ENCODE peak calls at places on chromosome 6, in five cellular contexts. One of them, this sample, is unnamed.

GRCh38 chr6:58113960-58114359 is 796.5 kb downstream of the PRIM2 start:
- DNase-seq in breast epithelium: no peak
- DNase-seq in dorsolateral prefrontal cortex: no peak
- DNase-seq in GM12864: no peak
- DNase-seq in A549: no peak
- DNase-seq in this sample: no peak

GRCh38 chr6:133761706-133762105 is 127.2 kb upstream of the TCF21 start:
- DNase-seq in breast epithelium: no peak
- DNase-seq in dorsolateral prefrontal cortex: no peak
- DNase-seq in GM12864: no peak
- DNase-seq in A549: no peak
- DNase-seq in this sample: no peak

GRCh38 chr6:125480571-125480970 is 178.8 kb upstream of the HDDC2 start:
- DNase-seq in breast epithelium: no peak
- DNase-seq in dorsolateral prefrontal cortex: no peak
- DNase-seq in GM12864: no peak
- DNase-seq in A549: no peak
- DNase-seq in this sample: no peak

GRCh38 chr6:100116409-100117194 is 122.6 kb upstream of the MCHR2 start:
- DNase-seq in breast epithelium: no peak
- DNase-seq in dorsolateral prefrontal cortex: no peak
- DNase-seq in GM12864: no peak
- DNase-seq in A549: peak
- DNase-seq in this sample: peak

GRCh38 chr6:56524891-56525703 is 117.6 kb downstream of the DST start:
- DNase-seq in breast epithelium: no peak
- DNase-seq in dorsolateral prefrontal cortex: no peak
- DNase-seq in GM12864: no peak
- DNase-seq in A549: peak
- DNase-seq in this sample: no peak

GRCh38 chr6:107716688-107717089 is 107.4 kb downstream of the SCML4 start:
- DNase-seq in breast epithelium: no peak
- DNase-seq in dorsolateral prefrontal cortex: no peak
- DNase-seq in GM12864: peak
- DNase-seq in A549: peak
- DNase-seq in this sample: peak

GRCh38 chr6:125279961-125280360 is 21.8 kb downstream of the HDDC2 start:
- DNase-seq in breast epithelium: no peak
- DNase-seq in dorsolateral prefrontal cortex: no peak
- DNase-seq in GM12864: no peak
- DNase-seq in A549: no peak
- DNase-seq in this sample: no peak

GRCh38 chr6:161242779-161243693 is 30.8 kb downstream of the AGPAT4 start:
- DNase-seq in breast epithelium: no peak
- DNase-seq in dorsolateral prefrontal cortex: peak
- DNase-seq in GM12864: no peak
- DNase-seq in A549: no peak
- DNase-seq in this sample: no peak

GRCh38 chr6:34934516-34934915 is 45.5 kb downstream of the ANKS1A start:
- DNase-seq in breast epithelium: peak
- DNase-seq in dorsolateral prefrontal cortex: no peak
- DNase-seq in GM12864: no peak
- DNase-seq in A549: no peak
- DNase-seq in this sample: no peak

GRCh38 chr6:118198746-118199145 is 291.7 kb downstream of the SLC35F1 start:
- DNase-seq in breast epithelium: no peak
- DNase-seq in dorsolateral prefrontal cortex: no peak
- DNase-seq in GM12864: no peak
- DNase-seq in A549: no peak
- DNase-seq in this sample: no peak

DNA sequence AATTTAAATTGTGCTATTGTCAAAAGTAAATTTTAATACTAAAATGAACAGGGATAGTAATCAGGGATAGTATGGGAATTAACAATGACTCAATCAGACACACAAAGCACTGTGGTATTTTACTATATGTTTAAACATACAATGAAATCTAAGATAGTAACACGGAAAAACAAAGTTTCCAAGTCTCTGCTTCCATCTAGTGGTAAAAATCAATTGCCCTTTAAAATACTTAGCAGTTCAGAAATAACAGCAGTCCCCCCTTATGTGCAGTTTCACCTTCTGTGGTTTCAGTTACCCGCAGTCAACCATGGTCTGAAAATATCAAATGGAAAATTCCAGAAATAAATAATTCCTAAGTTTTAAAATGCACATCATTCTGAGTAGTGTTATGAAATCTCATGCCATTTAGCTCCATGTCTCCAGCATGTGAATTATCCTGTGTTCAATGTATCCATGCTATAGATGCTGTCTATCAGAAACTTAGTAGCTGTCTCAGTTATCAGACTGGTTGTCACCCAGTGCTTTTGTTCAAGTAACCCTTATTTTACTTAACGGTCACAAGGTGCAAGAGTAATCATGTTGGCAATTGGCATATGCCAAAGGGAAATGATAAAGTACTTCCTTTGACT is 58.5 kb downstream of the AHI1 start:
- DNase-seq in breast epithelium: no peak
- DNase-seq in dorsolateral prefrontal cortex: no peak
- DNase-seq in GM12864: peak
- DNase-seq in A549: no peak
- DNase-seq in this sample: peak
- TF ChIP-seq CTCF in breast epithelium: no peak
- TF ChIP-seq CTCF in dorsolateral prefrontal cortex: peak
- TF ChIP-seq CTCF in GM12864: peak
- TF ChIP-seq CTCF in A549: peak
- TF ChIP-seq CTCF in this sample: peak

DNA sequence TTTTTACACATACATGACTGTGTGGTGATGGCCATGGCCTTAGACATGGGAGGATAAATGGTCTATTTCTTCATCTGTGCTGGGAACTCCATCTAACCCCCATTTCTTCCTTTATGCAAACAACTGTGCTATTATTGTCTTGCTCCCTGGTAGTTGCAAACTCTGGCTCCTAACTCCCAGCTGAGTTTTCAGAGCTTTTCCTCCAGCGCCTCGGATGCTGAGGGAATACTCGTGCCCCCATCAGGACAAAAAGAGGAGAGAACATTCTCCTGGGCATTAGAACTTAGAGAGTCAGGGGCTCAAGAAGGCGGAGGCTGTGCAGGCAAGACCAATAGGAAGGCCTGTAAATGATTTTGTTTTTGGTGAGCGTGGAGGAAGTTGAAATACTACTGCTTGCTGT is 2.1 kb downstream of the DAAM2 start:
- DNase-seq in breast epithelium: no peak
- DNase-seq in dorsolateral prefrontal cortex: no peak
- DNase-seq in GM12864: no peak
- DNase-seq in A549: no peak
- DNase-seq in this sample: no peak
- TF ChIP-seq CTCF in breast epithelium: no peak
- TF ChIP-seq CTCF in dorsolateral prefrontal cortex: peak
- TF ChIP-seq CTCF in GM12864: no peak
- TF ChIP-seq CTCF in A549: no peak
- TF ChIP-seq CTCF in this sample: no peak

DNA sequence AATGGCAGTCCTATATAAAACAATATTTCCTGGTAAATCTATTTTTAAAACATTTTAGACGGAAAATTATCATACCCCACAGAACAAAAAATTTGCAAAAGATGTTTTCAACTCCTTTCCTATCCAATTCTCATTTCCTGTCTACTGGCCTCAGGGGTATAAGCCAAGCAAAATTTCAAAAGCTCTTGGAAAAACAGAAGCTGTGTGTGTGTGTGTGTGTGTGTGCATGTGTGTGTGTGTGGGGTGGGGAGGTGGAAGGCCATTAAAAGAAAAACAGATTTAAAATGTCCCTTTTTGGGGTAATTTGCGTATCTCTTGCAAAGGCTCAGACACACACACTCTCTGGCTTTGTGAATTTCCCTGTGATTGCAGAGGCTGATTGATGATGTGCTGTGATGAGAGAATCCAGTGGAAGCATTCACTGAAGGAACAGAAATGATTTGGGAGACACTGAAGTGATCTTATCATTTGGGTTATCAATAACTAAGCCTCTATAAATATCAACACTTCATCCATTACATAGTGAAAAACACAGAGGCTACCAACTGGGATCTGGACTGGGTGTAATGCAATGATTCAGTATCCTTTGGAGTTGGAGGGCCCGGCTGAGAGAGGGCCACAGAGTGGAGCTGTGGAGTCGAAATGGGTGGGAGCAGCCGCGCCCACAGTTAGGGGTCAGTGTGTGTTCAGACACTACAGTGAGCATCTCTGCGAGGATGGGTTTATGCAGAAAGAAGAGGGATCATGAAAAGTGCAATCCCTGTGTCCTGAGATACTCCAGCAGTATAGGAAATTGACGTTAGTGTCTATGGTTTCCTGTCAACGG is 106.8 kb upstream of the PREP start:
- DNase-seq in breast epithelium: no peak
- DNase-seq in dorsolateral prefrontal cortex: peak
- DNase-seq in GM12864: no peak
- DNase-seq in A549: peak
- DNase-seq in this sample: no peak
- TF ChIP-seq CTCF in breast epithelium: no peak
- TF ChIP-seq CTCF in dorsolateral prefrontal cortex: no peak
- TF ChIP-seq CTCF in GM12864: no peak
- TF ChIP-seq CTCF in A549: peak
- TF ChIP-seq CTCF in this sample: no peak

GRCh38 chr6:131808460-131809269 is 845 bp downstream of the ENPP1 start:
- DNase-seq in breast epithelium: no peak
- DNase-seq in dorsolateral prefrontal cortex: no peak
- DNase-seq in GM12864: no peak
- DNase-seq in A549: no peak
- DNase-seq in this sample: no peak

GRCh38 chr6:131807321-131807643 is 538 bp upstream of the ENPP1 start:
- DNase-seq in breast epithelium: no peak
- DNase-seq in dorsolateral prefrontal cortex: no peak
- DNase-seq in GM12864: no peak
- DNase-seq in A549: no peak
- DNase-seq in this sample: no peak

GRCh38 chr6:131811510-131811909 is 3.7 kb downstream of the ENPP1 start:
- DNase-seq in breast epithelium: no peak
- DNase-seq in dorsolateral prefrontal cortex: no peak
- DNase-seq in GM12864: no peak
- DNase-seq in A549: no peak
- DNase-seq in this sample: no peak

GRCh38 chr6:131803007-131803769 is 4.6 kb upstream of the ENPP1 start:
- DNase-seq in breast epithelium: no peak
- DNase-seq in dorsolateral prefrontal cortex: no peak
- DNase-seq in GM12864: no peak
- DNase-seq in A549: no peak
- DNase-seq in this sample: no peak

GRCh38 chr6:131807644-131808459 is at the start of gene ENPP1:
- DNase-seq in breast epithelium: peak
- DNase-seq in dorsolateral prefrontal cortex: peak
- DNase-seq in GM12864: no peak
- DNase-seq in A549: peak
- DNase-seq in this sample: peak
- TF ChIP-seq CTCF in breast epithelium: peak
- TF ChIP-seq CTCF in dorsolateral prefrontal cortex: peak
- TF ChIP-seq CTCF in GM12864: no peak
- TF ChIP-seq CTCF in A549: peak
- TF ChIP-seq CTCF in this sample: no peak

GRCh38 chr6:87472525-87473418 is at the start of gene SLC35A1:
- DNase-seq in breast epithelium: peak
- DNase-seq in dorsolateral prefrontal cortex: peak
- DNase-seq in GM12864: peak
- DNase-seq in A549: peak
- DNase-seq in this sample: peak
- TF ChIP-seq CTCF in breast epithelium: peak
- TF ChIP-seq CTCF in dorsolateral prefrontal cortex: peak
- TF ChIP-seq CTCF in GM12864: no peak
- TF ChIP-seq CTCF in A549: no peak
- TF ChIP-seq CTCF in this sample: no peak

DNA sequence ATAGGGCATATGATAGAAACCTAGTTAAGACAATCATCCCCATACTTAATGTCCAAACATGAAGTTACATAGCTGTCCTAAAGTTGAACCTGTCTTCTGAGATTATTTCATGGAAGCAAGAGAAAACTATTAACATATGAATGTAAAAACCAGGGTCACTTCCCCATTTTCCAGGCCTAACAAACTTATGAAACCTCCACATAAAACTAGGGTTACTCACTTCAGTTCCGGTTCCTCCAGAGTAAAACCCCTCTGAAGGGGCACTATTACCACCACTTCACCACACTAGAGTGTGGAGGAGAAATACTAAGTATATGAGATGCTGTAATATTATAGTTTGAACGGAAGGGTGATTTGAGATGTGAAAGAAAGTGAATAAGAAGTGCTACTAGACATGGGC is 14.9 kb downstream of the PRKN start:
- DNase-seq in breast epithelium: no peak
- DNase-seq in dorsolateral prefrontal cortex: no peak
- DNase-seq in GM12864: no peak
- DNase-seq in A549: no peak
- DNase-seq in this sample: no peak
- TF ChIP-seq CTCF in breast epithelium: no peak
- TF ChIP-seq CTCF in dorsolateral prefrontal cortex: no peak
- TF ChIP-seq CTCF in GM12864: no peak
- TF ChIP-seq CTCF in A549: no peak
- TF ChIP-seq CTCF in this sample: no peak

GRCh38 chr6:84967965-84968364 is 203.6 kb upstream of the TBX18 start:
- DNase-seq in breast epithelium: no peak
- DNase-seq in dorsolateral prefrontal cortex: no peak
- DNase-seq in GM12864: no peak
- DNase-seq in A549: peak
- DNase-seq in this sample: no peak

DNA sequence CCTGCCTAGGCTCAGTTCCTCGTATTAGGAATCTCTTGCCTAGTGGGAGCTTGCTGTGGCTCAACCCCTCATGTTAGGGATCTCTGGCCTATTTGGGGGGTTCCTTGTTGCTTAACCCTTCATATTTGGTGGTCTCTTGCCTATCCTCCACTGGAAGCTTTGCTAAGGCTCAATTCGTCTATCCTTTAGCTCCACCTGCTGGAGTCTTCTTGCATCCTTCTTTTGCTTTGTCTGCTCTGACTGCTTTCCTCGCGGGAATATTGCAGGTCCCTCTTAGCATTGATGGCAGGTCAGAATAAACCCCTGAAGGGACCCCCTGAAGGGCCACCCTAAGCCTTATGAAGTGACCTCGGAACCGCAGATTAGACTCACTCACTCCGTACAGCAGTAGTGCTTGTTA is 203.0 kb upstream of the TBX18 start:
- DNase-seq in breast epithelium: no peak
- DNase-seq in dorsolateral prefrontal cortex: no peak
- DNase-seq in GM12864: no peak
- DNase-seq in A549: peak
- DNase-seq in this sample: no peak
- TF ChIP-seq CTCF in breast epithelium: no peak
- TF ChIP-seq CTCF in dorsolateral prefrontal cortex: peak
- TF ChIP-seq CTCF in GM12864: peak
- TF ChIP-seq CTCF in A549: peak
- TF ChIP-seq CTCF in this sample: peak